ENCODE peak calls at places on chromosomes 6 and 20, in five cellular contexts. One of them, this sample, is unnamed.

GRCh38 chr20:56722042-56722441 is 92.9 kb downstream of the TFAP2C start:
- DNase-seq in heart right ventricle: peak; percentile 8
- DNase-seq in NCI-H1092 treated with DMSO at 0.1 percent for 48 hours: no peak
- DNase-seq in iPS DF 19.7: no peak
- DNase-seq in dorsolateral prefrontal cortex: peak; percentile 39
- DNase-seq in this sample: no peak

GRCh38 chr6:158665332-158665731 is 15.5 kb downstream of the SYTL3 start:
- DNase-seq in heart right ventricle: no peak
- DNase-seq in NCI-H1092 treated with DMSO at 0.1 percent for 48 hours: no peak
- DNase-seq in iPS DF 19.7: no peak
- DNase-seq in dorsolateral prefrontal cortex: no peak
- DNase-seq in this sample: no peak

GRCh38 chr6:11196511-11197174 is 35.8 kb downstream of the NEDD9 start:
- DNase-seq in heart right ventricle: no peak
- DNase-seq in NCI-H1092 treated with DMSO at 0.1 percent for 48 hours: no peak
- DNase-seq in iPS DF 19.7: no peak
- DNase-seq in dorsolateral prefrontal cortex: peak; percentile 79
- DNase-seq in this sample: no peak

GRCh38 chr6:35213824-35214756 is at the start of gene SCUBE3:
- DNase-seq in heart right ventricle: no peak
- DNase-seq in NCI-H1092 treated with DMSO at 0.1 percent for 48 hours: peak; percentile 24
- DNase-seq in iPS DF 19.7: peak; percentile 42
- DNase-seq in dorsolateral prefrontal cortex: no peak
- DNase-seq in this sample: no peak

GRCh38 chr6:98842489-98843180 is 8.3 kb downstream of the POU3F2 start:
- DNase-seq in heart right ventricle: no peak
- DNase-seq in NCI-H1092 treated with DMSO at 0.1 percent for 48 hours: no peak
- DNase-seq in iPS DF 19.7: no peak
- DNase-seq in dorsolateral prefrontal cortex: no peak
- DNase-seq in this sample: no peak

GRCh38 chr6:13011612-13012146 is 295.1 kb downstream of the PHACTR1 start:
- DNase-seq in heart right ventricle: no peak
- DNase-seq in NCI-H1092 treated with DMSO at 0.1 percent for 48 hours: no peak
- DNase-seq in iPS DF 19.7: no peak
- DNase-seq in dorsolateral prefrontal cortex: no peak
- DNase-seq in this sample: no peak

GRCh38 chr20:6829510-6830116 is 62.1 kb downstream of the BMP2 start:
- DNase-seq in heart right ventricle: no peak
- DNase-seq in NCI-H1092 treated with DMSO at 0.1 percent for 48 hours: no peak
- DNase-seq in iPS DF 19.7: no peak
- DNase-seq in dorsolateral prefrontal cortex: no peak
- DNase-seq in this sample: no peak

GRCh38 chr20:40532103-40532502 is 156.9 kb downstream of the MAFB start:
- DNase-seq in heart right ventricle: no peak
- DNase-seq in NCI-H1092 treated with DMSO at 0.1 percent for 48 hours: no peak
- DNase-seq in iPS DF 19.7: peak; percentile 7
- DNase-seq in dorsolateral prefrontal cortex: no peak
- DNase-seq in this sample: no peak

GRCh38 chr20:14193885-14194284 is 143.5 kb downstream of the FLRT3 start:
- DNase-seq in heart right ventricle: no peak
- DNase-seq in NCI-H1092 treated with DMSO at 0.1 percent for 48 hours: no peak
- DNase-seq in iPS DF 19.7: peak; percentile 20
- DNase-seq in dorsolateral prefrontal cortex: no peak
- DNase-seq in this sample: no peak

GRCh38 chr6:106966671-106967522 is 7.6 kb downstream of the CD24 start:
- DNase-seq in heart right ventricle: no peak
- DNase-seq in NCI-H1092 treated with DMSO at 0.1 percent for 48 hours: no peak
- DNase-seq in iPS DF 19.7: no peak
- DNase-seq in dorsolateral prefrontal cortex: no peak
- DNase-seq in this sample: no peak

GRCh38 chr20:32743237-32744112 is at the start of gene COMMD7:
- DNase-seq in heart right ventricle: peak; percentile 65
- DNase-seq in NCI-H1092 treated with DMSO at 0.1 percent for 48 hours: peak; percentile 39
- DNase-seq in iPS DF 19.7: no peak
- DNase-seq in dorsolateral prefrontal cortex: peak; percentile 68
- DNase-seq in this sample: peak; percentile 40

GRCh38 chr6:80523531-80523970 is 417.1 kb downstream of the BCKDHB start:
- DNase-seq in heart right ventricle: peak; percentile 7
- DNase-seq in NCI-H1092 treated with DMSO at 0.1 percent for 48 hours: no peak
- DNase-seq in iPS DF 19.7: peak; percentile 75
- DNase-seq in dorsolateral prefrontal cortex: no peak
- DNase-seq in this sample: no peak

GRCh38 chr6:151286192-151286591 is 46.4 kb downstream of the AKAP12 start:
- DNase-seq in heart right ventricle: peak; percentile 18
- DNase-seq in NCI-H1092 treated with DMSO at 0.1 percent for 48 hours: no peak
- DNase-seq in iPS DF 19.7: no peak
- DNase-seq in dorsolateral prefrontal cortex: no peak
- DNase-seq in this sample: no peak

GRCh38 chr6:20286968-20287565 is 74.8 kb upstream of the MBOAT1 start:
- DNase-seq in heart right ventricle: no peak
- DNase-seq in NCI-H1092 treated with DMSO at 0.1 percent for 48 hours: no peak
- DNase-seq in iPS DF 19.7: no peak
- DNase-seq in dorsolateral prefrontal cortex: no peak
- DNase-seq in this sample: no peak

GRCh38 chr6:154500769-154501171 is 9.7 kb downstream of the CNKSR3 start:
- DNase-seq in heart right ventricle: no peak
- DNase-seq in NCI-H1092 treated with DMSO at 0.1 percent for 48 hours: no peak
- DNase-seq in iPS DF 19.7: no peak
- DNase-seq in dorsolateral prefrontal cortex: no peak
- DNase-seq in this sample: no peak

GRCh38 chr6:6752129-6752528 is 163.6 kb downstream of the LY86 start:
- DNase-seq in heart right ventricle: no peak
- DNase-seq in NCI-H1092 treated with DMSO at 0.1 percent for 48 hours: no peak
- DNase-seq in iPS DF 19.7: no peak
- DNase-seq in dorsolateral prefrontal cortex: no peak
- DNase-seq in this sample: no peak

GRCh38 chr6:1704711-1705110 is 95.0 kb downstream of the FOXC1 start:
- DNase-seq in heart right ventricle: no peak
- DNase-seq in NCI-H1092 treated with DMSO at 0.1 percent for 48 hours: no peak
- DNase-seq in iPS DF 19.7: no peak
- DNase-seq in dorsolateral prefrontal cortex: no peak
- DNase-seq in this sample: no peak

GRCh38 chr6:97882755-97883154 is 599.7 kb upstream of the MMS22L start:
- DNase-seq in heart right ventricle: no peak
- DNase-seq in NCI-H1092 treated with DMSO at 0.1 percent for 48 hours: no peak
- DNase-seq in iPS DF 19.7: no peak
- DNase-seq in dorsolateral prefrontal cortex: no peak
- DNase-seq in this sample: no peak

GRCh38 chr6:31776961-31777666 is at the start of gene VWA7:
- DNase-seq in heart right ventricle: peak; percentile 77
- DNase-seq in NCI-H1092 treated with DMSO at 0.1 percent for 48 hours: peak; percentile 19
- DNase-seq in iPS DF 19.7: no peak
- DNase-seq in dorsolateral prefrontal cortex: peak; percentile 24
- DNase-seq in this sample: peak; percentile 61

GRCh38 chr6:78910611-78911134 is 43.3 kb downstream of the IRAK1BP1 start:
- DNase-seq in heart right ventricle: peak; percentile 7
- DNase-seq in NCI-H1092 treated with DMSO at 0.1 percent for 48 hours: no peak
- DNase-seq in iPS DF 19.7: no peak
- DNase-seq in dorsolateral prefrontal cortex: no peak
- DNase-seq in this sample: no peak

GRCh38 chr6:34478796-34479195 is 12.9 kb downstream of the PACSIN1 start:
- DNase-seq in heart right ventricle: no peak
- DNase-seq in NCI-H1092 treated with DMSO at 0.1 percent for 48 hours: no peak
- DNase-seq in iPS DF 19.7: no peak
- DNase-seq in dorsolateral prefrontal cortex: no peak
- DNase-seq in this sample: no peak

GRCh38 chr6:44202972-44203750 is 13.6 kb upstream of the MYMX start:
- DNase-seq in heart right ventricle: no peak
- DNase-seq in NCI-H1092 treated with DMSO at 0.1 percent for 48 hours: no peak
- DNase-seq in iPS DF 19.7: no peak
- DNase-seq in dorsolateral prefrontal cortex: no peak
- DNase-seq in this sample: no peak

GRCh38 chr20:19601133-19601810 is 156.8 kb upstream of the RIN2 start:
- DNase-seq in heart right ventricle: no peak
- DNase-seq in NCI-H1092 treated with DMSO at 0.1 percent for 48 hours: no peak
- DNase-seq in iPS DF 19.7: no peak
- DNase-seq in dorsolateral prefrontal cortex: no peak
- DNase-seq in this sample: no peak

GRCh38 chr6:15299430-15300131 is 53.7 kb downstream of the JARID2 start:
- DNase-seq in heart right ventricle: peak; percentile 31
- DNase-seq in NCI-H1092 treated with DMSO at 0.1 percent for 48 hours: no peak
- DNase-seq in iPS DF 19.7: no peak
- DNase-seq in dorsolateral prefrontal cortex: no peak
- DNase-seq in this sample: no peak

GRCh38 chr6:42720739-42721138 is 1.7 kb downstream of the PRPH2 start:
- DNase-seq in heart right ventricle: no peak
- DNase-seq in NCI-H1092 treated with DMSO at 0.1 percent for 48 hours: no peak
- DNase-seq in iPS DF 19.7: no peak
- DNase-seq in dorsolateral prefrontal cortex: no peak
- DNase-seq in this sample: no peak

GRCh38 chr6:82741325-82741995 is 324.2 kb downstream of the UBE3D start:
- DNase-seq in heart right ventricle: no peak
- DNase-seq in NCI-H1092 treated with DMSO at 0.1 percent for 48 hours: no peak
- DNase-seq in iPS DF 19.7: no peak
- DNase-seq in dorsolateral prefrontal cortex: no peak
- DNase-seq in this sample: no peak

GRCh38 chr20:24870876-24871275 is 78.2 kb upstream of the CST7 start:
- DNase-seq in heart right ventricle: no peak
- DNase-seq in NCI-H1092 treated with DMSO at 0.1 percent for 48 hours: no peak
- DNase-seq in iPS DF 19.7: no peak
- DNase-seq in dorsolateral prefrontal cortex: no peak
- DNase-seq in this sample: no peak